ENCODE peak calls at places on chromosome 5, in seven cellular contexts. Q is T-helper 17 cell; M is upper lobe of right lung; G is left cardiac atrium; Y is K562; F is right cardiac atrium; A is naive thymus-derived CD8-positive, alpha-beta T cell. B is an unnamed sample.

GRCh38 chr5:114957384-114957783 is 212.3 kb downstream of the TRIM36 start:
- ATAC-seq in G (no peak), Q (no peak), Y (no peak), F (no peak), A (no peak), M (no peak), B (no peak)

GRCh38 chr5:178215263-178216002 is 11.1 kb downstream of the HNRNPAB start:
- ATAC-seq in M (peak; percentile 23), F (peak; percentile 21), G (no peak), Y (peak; percentile 1), A (no peak), Q (no peak), B (peak; percentile 1)

GRCh38 chr5:180172447-180173197 is 36.4 kb downstream of the RASGEF1C start:
- ATAC-seq in M (no peak), F (peak; percentile 24), Y (no peak), A (no peak), G (peak; percentile 31), Q (no peak), B (no peak)

GRCh38 chr5:111133436-111133751 is 41.2 kb downstream of the WDR36 start:
- ATAC-seq in F (no peak), M (no peak), G (peak; percentile 19), Y (peak; percentile 30), A (no peak), Q (no peak), B (peak; percentile 38)

GRCh38 chr5:88888799-88889164 is 5.8 kb upstream of the MEF2C start:
- ATAC-seq in Q (no peak), Y (no peak), G (no peak), A (no peak), M (no peak), F (no peak), B (no peak)

GRCh38 chr5:31963961-31964360 is 210.2 kb downstream of the GOLPH3 start:
- ATAC-seq in G (no peak), Y (no peak), Q (no peak), F (no peak), M (no peak), A (no peak), B (no peak)

GRCh38 chr5:157710887-157711286 is 20.3 kb upstream of the THG1L start:
- ATAC-seq in G (peak; percentile 38), F (no peak), Y (no peak), Q (no peak), A (no peak), M (no peak), B (peak; percentile 78)

GRCh38 chr5:669111-669841 is 23.9 kb downstream of the TPPP start:
- ATAC-seq in Q (no peak), M (peak; percentile 24), F (peak; percentile 6), Y (peak; percentile 71), A (no peak), G (no peak), B (peak; percentile 9)

B was measured in SK-N-SH treated with all-trans-retinoic acid at 6 μM for 48 hours.